ENCODE peak calls at places on chromosomes 4 and X, in five cellular contexts. One of them, this sample, is unnamed.

GRCh38 chr4:104726002-104726401 is 231.3 kb upstream of the CXXC4 start:
- DNase-seq in K562: no peak
- DNase-seq in transverse colon: no peak
- DNase-seq in HCT116: no peak
- DNase-seq in A549: no peak
- DNase-seq in this sample: no peak

GRCh38 chr4:85790582-85790981 is 315.6 kb downstream of the ARHGAP24 start:
- DNase-seq in transverse colon: no peak
- DNase-seq in HCT116: no peak
- DNase-seq in A549: no peak
- DNase-seq in K562: no peak
- DNase-seq in this sample: no peak

GRCh38 chr4:156732634-156733033 is 239.0 kb downstream of the PDGFC start:
- DNase-seq in K562: no peak
- DNase-seq in HCT116: no peak
- DNase-seq in transverse colon: no peak
- DNase-seq in A549: no peak
- DNase-seq in this sample: no peak

GRCh38 chrX:43909159-43909558 is 26.9 kb upstream of the MAOB start:
- DNase-seq in A549: no peak
- DNase-seq in transverse colon: no peak
- DNase-seq in K562: no peak
- DNase-seq in HCT116: no peak
- DNase-seq in this sample: no peak

GRCh38 chr4:168139336-168139735 is 47.0 kb downstream of the ANXA10 start:
- DNase-seq in K562: no peak
- DNase-seq in transverse colon: no peak
- DNase-seq in HCT116: no peak
- DNase-seq in A549: no peak
- DNase-seq in this sample: no peak

GRCh38 chrX:135463937-135464336 is 42.2 kb downstream of the SMIM10L2A start:
- DNase-seq in A549: no peak
- DNase-seq in HCT116: peak; percentile 4
- DNase-seq in transverse colon: no peak
- DNase-seq in K562: peak; percentile 5
- DNase-seq in this sample: no peak

GRCh38 chr4:169279111-169279510 is 8.4 kb upstream of the SH3RF1 start:
- DNase-seq in transverse colon: no peak
- DNase-seq in HCT116: no peak
- DNase-seq in A549: no peak
- DNase-seq in K562: no peak
- DNase-seq in this sample: no peak

GRCh38 chrX:132837126-132837525 is 121.3 kb downstream of the HS6ST2 start:
- DNase-seq in HCT116: peak; percentile 27
- DNase-seq in A549: no peak
- DNase-seq in K562: no peak
- DNase-seq in transverse colon: no peak
- DNase-seq in this sample: no peak

GRCh38 chrX:78119521-78120227 is 15.6 kb downstream of the PGK1 start:
- DNase-seq in A549: no peak
- DNase-seq in HCT116: no peak
- DNase-seq in K562: no peak
- DNase-seq in transverse colon: no peak
- DNase-seq in this sample: no peak

GRCh38 chrX:9144643-9145290 is 110.8 kb upstream of the FAM9B start:
- DNase-seq in K562: no peak
- DNase-seq in A549: no peak
- DNase-seq in HCT116: no peak
- DNase-seq in transverse colon: no peak
- DNase-seq in this sample: no peak

GRCh38 chr4:65437102-65437501 is 233.2 kb downstream of the EPHA5 start:
- DNase-seq in K562: no peak
- DNase-seq in HCT116: no peak
- DNase-seq in transverse colon: no peak
- DNase-seq in A549: no peak
- DNase-seq in this sample: no peak

GRCh38 chr4:184343400-184344177 is 125.9 kb upstream of the ENPP6 start:
- DNase-seq in K562: peak; percentile 31
- DNase-seq in transverse colon: peak; percentile 80
- DNase-seq in A549: peak; percentile 89
- DNase-seq in HCT116: peak; percentile 6
- DNase-seq in this sample: peak; percentile 49
- TF ChIP-seq POLR2A in K562: peak; percentile 35
- TF ChIP-seq POLR2A in transverse colon: peak; percentile 75
- TF ChIP-seq POLR2A in A549: no peak
- TF ChIP-seq POLR2A in HCT116: no peak
- TF ChIP-seq POLR2A in this sample: peak; percentile 20

GRCh38 chr4:151766691-151767090 is 5.9 kb upstream of the GATB start:
- DNase-seq in HCT116: peak; percentile 6
- DNase-seq in transverse colon: peak; percentile 14
- DNase-seq in K562: no peak
- DNase-seq in A549: no peak
- DNase-seq in this sample: no peak

DNA sequence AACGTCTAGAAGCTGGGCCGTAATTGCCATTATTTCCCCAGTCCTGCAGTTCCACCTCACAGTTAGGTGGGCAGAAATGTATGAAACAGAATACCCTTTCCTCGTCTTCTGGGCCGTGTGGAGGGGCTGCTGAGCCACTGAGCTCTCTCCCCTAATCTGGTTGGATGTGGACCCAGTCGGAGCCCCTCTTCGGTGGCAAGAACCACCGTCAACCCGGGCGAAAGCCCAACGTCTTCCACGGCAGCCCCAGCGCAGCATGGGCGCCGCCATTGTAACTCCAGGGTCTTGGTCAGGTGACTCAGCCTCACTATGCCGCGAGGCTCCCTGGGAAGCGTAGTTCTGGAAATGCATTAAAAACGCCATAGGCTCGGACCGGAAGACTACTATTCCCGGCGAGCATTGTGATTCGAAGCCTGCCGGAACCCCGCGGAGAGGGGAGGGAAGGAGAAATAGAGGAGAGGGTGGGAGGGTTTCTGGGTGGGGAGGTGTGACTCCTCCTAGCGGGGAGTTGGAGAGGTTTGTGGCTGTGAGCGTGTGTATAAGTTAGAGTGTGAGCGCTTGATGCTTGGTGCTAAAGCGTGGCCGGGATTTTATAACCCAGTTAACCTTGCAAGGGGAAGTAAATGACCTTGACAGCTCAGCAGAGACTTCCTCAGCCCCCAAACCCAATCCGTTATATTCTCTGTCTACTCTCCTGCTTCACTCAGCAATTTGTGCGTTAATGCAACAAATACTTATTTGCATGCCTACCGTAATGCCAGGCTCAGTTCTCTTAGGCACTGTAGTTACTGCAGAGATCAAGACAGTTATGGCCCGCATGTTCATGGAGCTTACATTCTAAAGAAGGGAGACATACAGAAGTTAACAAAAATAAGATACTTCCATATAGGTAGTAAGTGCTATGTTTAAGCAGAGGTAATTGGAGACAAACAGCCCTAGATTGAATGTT is at the start of gene GATB:
- DNase-seq in HCT116: peak; percentile 96
- DNase-seq in K562: peak; percentile 89
- DNase-seq in transverse colon: peak; percentile 93
- DNase-seq in A549: peak; percentile 85
- DNase-seq in this sample: peak; percentile 42
- TF ChIP-seq POLR2A in HCT116: peak; percentile 51
- TF ChIP-seq POLR2A in K562: peak; percentile 88
- TF ChIP-seq POLR2A in transverse colon: peak; percentile 65
- TF ChIP-seq POLR2A in A549: no peak
- TF ChIP-seq POLR2A in this sample: peak; percentile 38

GRCh38 chrX:136659174-136659573 is 11.2 kb downstream of the CD40LG start:
- DNase-seq in K562: no peak
- DNase-seq in transverse colon: no peak
- DNase-seq in HCT116: no peak
- DNase-seq in A549: no peak
- DNase-seq in this sample: no peak

GRCh38 chrX:136658151-136658550 is 10.2 kb downstream of the CD40LG start:
- DNase-seq in A549: no peak
- DNase-seq in K562: no peak
- DNase-seq in transverse colon: no peak
- DNase-seq in HCT116: no peak
- DNase-seq in this sample: no peak

GRCh38 chrX:136660896-136661295 is 12.9 kb downstream of the CD40LG start:
- DNase-seq in K562: no peak
- DNase-seq in transverse colon: no peak
- DNase-seq in HCT116: no peak
- DNase-seq in A549: no peak
- DNase-seq in this sample: no peak

GRCh38 chrX:136652822-136653723 is 5.1 kb downstream of the CD40LG start:
- DNase-seq in transverse colon: no peak
- DNase-seq in K562: no peak
- DNase-seq in HCT116: no peak
- DNase-seq in A549: no peak
- DNase-seq in this sample: no peak

GRCh38 chrX:136656596-136656995 is 8.6 kb downstream of the CD40LG start:
- DNase-seq in A549: no peak
- DNase-seq in HCT116: no peak
- DNase-seq in K562: no peak
- DNase-seq in transverse colon: no peak
- DNase-seq in this sample: no peak
- TF ChIP-seq POLR2A in A549: no peak
- TF ChIP-seq POLR2A in HCT116: no peak
- TF ChIP-seq POLR2A in K562: no peak
- TF ChIP-seq POLR2A in transverse colon: no peak
- TF ChIP-seq POLR2A in this sample: no peak

GRCh38 chrX:274904-275475 is 6.2 kb upstream of the PLCXD1 start:
- DNase-seq in HCT116: no peak
- DNase-seq in K562: no peak
- DNase-seq in transverse colon: peak; percentile 66
- DNase-seq in A549: no peak
- DNase-seq in this sample: no peak

GRCh38 chrX:276588-277171 is 4.5 kb upstream of the PLCXD1 start:
- DNase-seq in HCT116: no peak
- DNase-seq in A549: peak; percentile 61
- DNase-seq in K562: peak; percentile 46
- DNase-seq in transverse colon: peak; percentile 49
- DNase-seq in this sample: peak; percentile 30

GRCh38 chrX:270848-271367 is 10.3 kb upstream of the PLCXD1 start:
- DNase-seq in A549: no peak
- DNase-seq in K562: no peak
- DNase-seq in HCT116: no peak
- DNase-seq in transverse colon: no peak
- DNase-seq in this sample: no peak

GRCh38 chrX:275476-275966 is 5.7 kb upstream of the PLCXD1 start:
- DNase-seq in HCT116: no peak
- DNase-seq in transverse colon: no peak
- DNase-seq in A549: no peak
- DNase-seq in K562: no peak
- DNase-seq in this sample: no peak

GRCh38 chrX:275967-276587 is 5.1 kb upstream of the PLCXD1 start:
- DNase-seq in transverse colon: peak; percentile 84
- DNase-seq in K562: peak; percentile 79
- DNase-seq in A549: peak; percentile 93
- DNase-seq in HCT116: peak; percentile 37
- DNase-seq in this sample: peak; percentile 38
- TF ChIP-seq POLR2A in transverse colon: peak; percentile 80
- TF ChIP-seq POLR2A in K562: peak; percentile 52
- TF ChIP-seq POLR2A in A549: peak; percentile 89
- TF ChIP-seq POLR2A in HCT116: peak; percentile 24
- TF ChIP-seq POLR2A in this sample: peak; percentile 29

DNA sequence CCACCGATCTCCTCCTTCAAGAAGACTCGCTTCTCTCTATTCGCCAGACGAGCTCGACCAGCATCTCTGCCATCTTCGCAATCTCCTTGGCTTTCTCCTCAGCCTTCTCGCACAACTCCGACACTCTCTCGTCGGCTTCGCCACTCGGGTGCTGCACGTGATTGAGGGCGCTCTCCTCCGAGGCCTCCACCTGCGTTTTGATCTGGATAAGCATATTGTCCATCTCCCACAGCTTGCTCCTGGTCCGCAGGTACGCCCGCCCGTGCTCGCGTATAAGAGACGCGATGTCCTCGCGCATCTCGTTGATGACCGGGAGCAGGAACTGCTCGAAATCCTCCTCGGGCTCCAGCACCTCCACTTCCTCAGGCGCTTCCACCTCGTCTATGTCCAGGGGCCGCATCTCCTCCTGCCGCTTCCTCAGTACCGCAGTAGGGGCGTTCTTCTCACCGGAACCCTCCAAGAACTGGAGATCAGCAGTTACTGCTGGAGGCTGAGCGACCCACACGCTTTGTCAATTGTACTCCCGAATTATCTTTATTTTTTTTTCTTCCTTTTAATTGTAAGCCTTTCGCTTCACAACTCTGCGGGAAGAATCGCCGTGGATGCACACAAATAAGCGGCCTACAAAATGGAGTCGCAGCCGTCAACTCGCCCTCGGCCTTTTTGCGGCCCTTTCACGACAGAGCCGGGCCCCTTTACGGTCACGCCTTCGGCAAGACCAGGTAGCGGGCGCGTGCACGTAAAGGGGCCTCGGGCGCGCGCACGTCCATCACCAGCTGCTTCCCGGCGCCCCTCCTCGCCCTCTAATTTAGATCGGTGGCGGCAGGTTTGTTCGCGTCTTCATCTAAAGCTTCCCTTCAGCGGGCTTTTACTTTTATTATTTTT is at the start of gene MRFAP1L1:
- DNase-seq in HCT116: peak; percentile 95
- DNase-seq in K562: peak; percentile 94
- DNase-seq in transverse colon: peak; percentile 97
- DNase-seq in A549: peak; percentile 73
- DNase-seq in this sample: peak; percentile 59
- TF ChIP-seq POLR2A in HCT116: peak; percentile 81
- TF ChIP-seq POLR2A in K562: peak; percentile 87
- TF ChIP-seq POLR2A in transverse colon: peak; percentile 44
- TF ChIP-seq POLR2A in A549: peak; percentile 33
- TF ChIP-seq POLR2A in this sample: peak; percentile 41

DNA sequence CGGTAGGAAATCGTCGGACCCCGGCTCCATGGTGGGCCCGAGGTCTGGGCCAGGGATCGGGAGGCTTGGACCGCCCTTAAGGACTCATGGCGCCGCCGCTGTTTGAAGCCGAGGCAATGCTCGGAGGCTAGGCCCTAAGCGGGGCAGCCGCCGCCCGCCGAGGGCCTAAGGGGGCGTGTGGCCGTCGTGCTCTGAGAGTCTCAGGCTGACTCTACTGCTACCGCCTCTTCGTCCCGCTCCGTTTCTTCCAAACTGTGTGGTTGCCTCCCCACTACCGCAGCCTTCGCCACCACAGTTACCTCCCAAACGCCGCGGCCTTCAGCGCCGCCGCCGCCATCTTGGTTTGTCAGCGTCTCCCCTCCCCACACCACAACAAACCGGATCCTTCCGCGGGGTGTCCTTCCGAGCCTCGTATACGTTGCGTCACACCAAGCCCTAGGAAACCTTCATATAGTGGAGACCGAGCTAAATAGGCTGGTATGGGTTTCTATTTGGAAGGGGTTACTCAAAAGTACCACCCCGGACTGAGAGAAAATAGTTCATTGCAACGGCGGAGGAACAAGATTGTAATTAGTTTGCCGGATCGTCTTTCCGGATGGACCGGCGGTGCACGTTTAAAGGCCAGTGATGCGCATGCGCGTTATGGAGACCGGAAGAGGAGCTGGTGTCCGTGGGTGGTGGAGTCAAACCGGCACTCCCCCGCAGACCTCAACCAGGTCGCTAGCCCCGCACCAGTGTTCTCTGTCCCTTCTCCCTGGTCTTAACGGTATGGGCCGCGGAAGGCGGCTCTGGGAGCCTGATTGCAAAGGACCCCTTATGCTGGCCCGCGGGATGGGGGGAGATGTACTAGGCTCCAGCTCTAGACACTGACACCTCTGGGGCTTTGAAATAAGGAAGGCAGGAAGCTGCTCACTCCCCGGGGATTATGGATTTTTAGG is at the start of gene KDM5C:
- DNase-seq in HCT116: peak; percentile 77
- DNase-seq in transverse colon: peak; percentile 95
- DNase-seq in K562: peak; percentile 95
- DNase-seq in A549: peak; percentile 92
- DNase-seq in this sample: peak; percentile 51
- TF ChIP-seq POLR2A in HCT116: peak; percentile 24
- TF ChIP-seq POLR2A in transverse colon: peak; percentile 72
- TF ChIP-seq POLR2A in K562: peak; percentile 90
- TF ChIP-seq POLR2A in A549: peak; percentile 87
- TF ChIP-seq POLR2A in this sample: peak; percentile 81

This sample was measured in H54.